ENCODE peak calls at places on chromosomes 6 and 20, in four cellular contexts. P is hepatocyte, E is OCI-LY7, X is GM23248. K is an unnamed sample.

GRCh38 chr6:33430991-33431879 is 11.4 kb downstream of the SYNGAP1 start:
- DNase-seq in P (peak), E (peak), X (peak), K (no peak)

GRCh38 chr20:6048391-6048790 is 5.5 kb downstream of the LRRN4 start:
- DNase-seq in P (no peak), E (no peak), X (no peak), K (no peak)

GRCh38 chr6:148289153-148289552 is 53.5 kb upstream of the SASH1 start:
- DNase-seq in P (no peak), E (no peak), X (no peak), K (no peak)

GRCh38 chr6:160198577-160199211 is 59.9 kb downstream of the SLC22A2 start:
- DNase-seq in P (peak), E (no peak), X (no peak), K (no peak)

GRCh38 chr6:154478021-154478651 is 32.3 kb downstream of the CNKSR3 start:
- DNase-seq in P (no peak), E (no peak), X (peak), K (no peak)

GRCh38 chr20:63697357-63697867 is 960 bp downstream of the TNFRSF6B start:
- DNase-seq in P (no peak), E (no peak), X (no peak), K (no peak)

GRCh38 chr6:157381631-157382621 is 936 bp downstream of the ZDHHC14 start:
- DNase-seq in P (peak), E (peak), X (peak), K (no peak)

GRCh38 chr20:58984691-58985090 is 3.6 kb downstream of the NELFCD start:
- DNase-seq in P (no peak), E (no peak), X (no peak), K (no peak)

DNA sequence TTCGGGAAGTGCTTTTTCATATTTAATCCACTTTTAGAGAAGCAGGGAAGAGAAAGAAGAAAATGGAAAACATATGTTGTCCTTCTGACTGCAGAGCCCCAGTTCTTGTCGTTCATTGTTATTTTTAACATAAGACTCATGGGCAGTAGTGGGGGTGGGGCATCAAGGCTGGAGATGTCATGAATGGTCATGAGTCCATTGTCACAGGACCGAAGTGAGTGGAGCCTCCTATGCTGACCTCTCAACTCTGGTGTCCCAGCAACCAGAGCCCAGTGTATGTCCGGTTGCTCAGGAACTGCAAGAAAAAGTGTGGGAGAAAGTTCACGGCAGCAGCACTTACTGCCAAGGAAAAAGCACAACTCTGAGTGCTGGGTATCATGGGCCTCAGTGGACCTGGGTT is 108.6 kb downstream of the BANF2 start:
- DNase-seq in P (peak), E (no peak), X (peak), K (no peak)
- TF ChIP-seq EZH2phosphoT487 in P (no peak), E (no peak), X (no peak), K (no peak)

GRCh38 chr6:128131566-128131965 is 230.7 kb upstream of the THEMIS start:
- DNase-seq in P (no peak), E (no peak), X (peak), K (no peak)
- TF ChIP-seq EZH2phosphoT487 in P (no peak), E (no peak), X (no peak), K (no peak)

DNA sequence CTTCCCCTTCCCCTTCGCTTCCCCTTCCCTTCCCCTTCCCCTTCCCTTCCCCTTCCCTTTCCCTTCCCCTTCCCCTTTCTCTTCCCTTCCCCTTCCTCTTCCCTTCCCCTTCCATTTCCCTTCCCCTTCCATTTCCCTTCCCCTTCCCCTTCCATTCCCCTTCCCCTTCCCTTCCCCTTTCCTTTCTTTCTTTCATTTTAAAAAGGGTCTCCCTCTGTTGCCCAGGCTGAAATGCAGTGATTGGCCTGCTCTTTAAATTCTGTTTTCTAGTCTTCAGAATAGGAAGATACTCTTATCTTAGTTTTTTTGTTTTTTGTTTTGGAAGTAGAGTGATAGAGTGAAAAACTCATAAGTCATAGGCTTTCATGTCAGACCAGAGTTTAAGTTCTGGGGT is 85.2 kb downstream of the ANKS1A start:
- DNase-seq in P (no peak), E (no peak), X (no peak), K (no peak)
- TF ChIP-seq EZH2phosphoT487 in P (no peak), E (no peak), X (no peak), K (no peak)

GRCh38 chr6:88665131-88665530 is 298.3 kb downstream of the RNGTT start:
- DNase-seq in P (no peak), E (no peak), X (no peak), K (no peak)

GRCh38 chr6:88661136-88661535 is 302.3 kb downstream of the RNGTT start:
- DNase-seq in P (no peak), E (no peak), X (no peak), K (no peak)

GRCh38 chr6:88662653-88663174 is 300.7 kb downstream of the RNGTT start:
- DNase-seq in P (no peak), E (no peak), X (no peak), K (no peak)

GRCh38 chr6:88663801-88664200 is 299.6 kb downstream of the RNGTT start:
- DNase-seq in P (no peak), E (no peak), X (no peak), K (no peak)

DNA sequence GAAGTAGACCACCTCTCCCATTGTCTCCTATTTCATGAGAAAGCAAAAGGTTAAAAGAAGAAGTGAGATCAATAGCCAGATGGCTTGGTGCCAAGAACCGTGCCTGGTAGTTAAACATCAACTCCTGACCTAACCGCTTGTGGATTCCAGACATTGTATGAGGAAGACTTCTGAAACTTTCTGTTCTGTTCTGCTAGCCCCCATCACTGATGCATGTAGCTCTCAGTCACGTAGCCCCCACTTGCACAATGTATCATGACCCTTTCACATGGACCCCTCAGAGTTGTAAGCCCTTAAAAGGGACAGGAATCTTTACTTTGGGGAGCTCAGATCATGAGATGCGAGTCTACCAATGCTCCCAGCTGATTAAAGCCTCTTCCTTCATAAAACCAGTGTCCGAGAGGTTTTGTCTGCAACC is 301.2 kb downstream of the RNGTT start:
- DNase-seq in P (peak), E (no peak), X (no peak), K (peak)
- TF ChIP-seq EZH2phosphoT487 in P (no peak), E (no peak), X (no peak), K (no peak)

GRCh38 chr20:17617868-17618672 is 48.2 kb downstream of the DSTN start:
- DNase-seq in P (no peak), E (no peak), X (no peak), K (no peak)
- TF ChIP-seq EZH2phosphoT487 in P (no peak), E (no peak), X (no peak), K (no peak)

GRCh38 chr20:50776122-50776795 is 18.6 kb upstream of the BCAS4 start:
- DNase-seq in P (no peak), E (no peak), X (no peak), K (no peak)

GRCh38 chr20:50777373-50777772 is 17.5 kb upstream of the BCAS4 start:
- DNase-seq in P (no peak), E (no peak), X (no peak), K (no peak)

GRCh38 chr20:50772418-50773185 is 22.3 kb upstream of the BCAS4 start:
- DNase-seq in P (no peak), E (no peak), X (no peak), K (no peak)

DNA sequence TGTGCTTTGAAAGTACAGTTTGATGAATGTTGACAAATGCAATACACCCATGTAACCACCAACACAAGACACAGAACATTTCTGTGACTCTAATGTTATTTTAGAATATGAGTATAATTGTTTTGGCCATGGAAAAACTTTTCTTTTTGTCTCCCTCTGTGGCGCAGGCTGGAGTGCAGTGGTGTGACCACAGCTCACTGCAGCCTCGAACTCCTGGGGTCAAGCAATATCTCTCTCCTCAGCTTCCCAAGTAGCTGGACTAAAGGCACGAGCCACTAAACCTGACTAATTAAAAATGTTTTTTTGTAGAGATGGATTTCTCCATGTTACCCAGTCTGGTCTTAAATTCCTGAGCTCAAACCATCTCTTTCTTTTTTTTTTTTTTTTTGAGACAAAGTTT is 20.3 kb upstream of the BCAS4 start:
- DNase-seq in P (no peak), E (no peak), X (no peak), K (no peak)
- TF ChIP-seq EZH2phosphoT487 in P (no peak), E (no peak), X (no peak), K (no peak)

GRCh38 chr6:13427838-13428527 is 59.4 kb downstream of the GFOD1 start:
- DNase-seq in P (no peak), E (peak), X (no peak), K (no peak)
- TF ChIP-seq EZH2phosphoT487 in P (no peak), E (no peak), X (no peak), K (no peak)

GRCh38 chr6:166989427-166990034 is 9.7 kb upstream of the CEP43 start:
- DNase-seq in P (peak), E (peak), X (peak), K (no peak)
- TF ChIP-seq EZH2phosphoT487 in P (no peak), E (no peak), X (no peak), K (no peak)

DNA sequence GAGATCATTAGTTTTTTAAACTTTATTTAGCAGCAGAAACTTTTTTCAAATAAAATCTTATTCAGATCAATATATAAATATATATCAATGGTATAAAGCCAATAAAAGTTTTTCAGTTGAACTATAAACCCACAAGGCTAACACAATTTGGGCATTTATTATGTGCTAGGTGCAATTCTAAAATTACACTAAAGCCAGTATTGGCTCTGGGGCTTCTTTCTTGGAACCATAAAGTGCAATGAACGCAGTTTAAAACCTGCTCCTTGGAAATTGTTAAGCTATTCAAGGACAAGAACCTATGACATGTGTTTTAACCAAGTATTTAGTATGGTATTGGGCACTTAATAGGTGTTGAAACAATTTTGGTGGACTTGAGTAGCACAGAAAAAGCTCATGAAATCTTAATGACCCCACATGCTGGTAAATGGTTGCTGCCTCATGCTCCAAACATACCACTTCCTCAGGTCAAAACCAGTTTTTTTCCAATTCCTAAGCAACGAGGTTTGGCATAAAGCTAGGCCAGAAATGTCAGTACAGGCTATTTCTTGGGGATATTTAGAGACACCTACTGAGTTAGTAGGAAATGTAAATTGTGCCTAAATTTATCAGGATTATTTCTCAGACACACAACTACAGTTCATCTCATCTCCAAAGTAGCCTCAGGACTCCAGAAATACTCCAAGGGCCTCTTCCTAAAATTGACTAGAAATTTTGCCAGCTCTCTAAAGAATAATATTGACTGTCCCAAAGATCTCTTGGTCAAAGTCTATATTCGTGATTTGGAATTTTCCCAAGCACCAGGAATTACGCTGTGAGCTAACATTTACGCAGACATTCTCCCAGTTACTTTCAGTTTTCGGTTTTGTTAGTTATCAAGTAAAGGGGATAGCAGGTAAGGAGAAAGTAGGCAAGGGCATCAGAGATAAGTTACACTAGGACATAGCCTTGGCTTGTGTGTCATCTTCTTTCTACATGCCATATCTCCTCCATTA is 90.9 kb upstream of the LGSN start:
- DNase-seq in P (no peak), E (no peak), X (no peak), K (no peak)
- TF ChIP-seq EZH2phosphoT487 in P (no peak), E (no peak), X (no peak), K (no peak)

K was measured in HCT116.